ENCODE peak calls at places on chromosomes 16 and 17, in nine cellular contexts. W is cardiac muscle cell, T is left ventricle myocardium inferior, A is transverse colon, I is tibial artery, Z is A549, F is tibial nerve, L is GM23338, J is heart left ventricle. S is an unnamed sample.

GRCh38 chr17:80112471-80113032 is 11.2 kb downstream of the GAA start:
- DNase-seq in W (no peak), T (no peak), A (no peak), I (peak; percentile 53), Z (no peak), F (no peak), L (no peak), J (no peak), S (no peak)

GRCh38 chr16:54931041-54931756 is 534 bp downstream of the IRX5 start:
- DNase-seq in W (peak; percentile 24), T (no peak), A (no peak), I (no peak), Z (peak; percentile 58), F (no peak), L (peak; percentile 60), J (peak; percentile 68), S (peak; percentile 82)

GRCh38 chr17:29560306-29560705 is 6.5 kb downstream of the ABHD15 start:
- DNase-seq in W (no peak), T (no peak), A (no peak), I (no peak), Z (no peak), F (no peak), L (no peak), J (no peak), S (no peak)

GRCh38 chr16:75591001-75591852 is 25.0 kb downstream of the GABARAPL2 start:
- DNase-seq in W (peak; percentile 84), T (peak; percentile 69), A (peak; percentile 31), I (peak; percentile 77), Z (no peak), F (peak; percentile 28), L (peak; percentile 45), J (peak; percentile 67), S (peak; percentile 57)

GRCh38 chr16:67463691-67464090 is 17.3 kb downstream of the ATP6V0D1 start:
- DNase-seq in W (no peak), T (no peak), A (no peak), I (no peak), Z (no peak), F (no peak), L (no peak), J (no peak), S (peak; percentile 38)

GRCh38 chr17:79779088-79779529 is 1.2 kb downstream of the CBX2 start:
- DNase-seq in W (no peak), T (no peak), A (no peak), I (no peak), Z (no peak), F (no peak), L (no peak), J (peak; percentile 47), S (no peak)

GRCh38 chr17:48612854-48613691 is 2.0 kb downstream of the HOXB8 start:
- DNase-seq in W (no peak), T (no peak), A (peak; percentile 49), I (no peak), Z (peak; percentile 79), F (no peak), L (peak; percentile 57), J (no peak), S (no peak)

GRCh38 chr16:76963614-76964315 is 227.2 kb upstream of the MON1B start:
- DNase-seq in W (no peak), T (no peak), A (no peak), I (no peak), Z (no peak), F (no peak), L (no peak), J (no peak), S (no peak)

GRCh38 chr16:9360075-9360474 is 268.6 kb downstream of the HAPSTR1 start:
- DNase-seq in W (no peak), T (no peak), A (no peak), I (no peak), Z (no peak), F (no peak), L (no peak), J (no peak), S (no peak)

GRCh38 chr16:9363520-9363919 is 272.1 kb downstream of the HAPSTR1 start:
- DNase-seq in W (no peak), T (no peak), A (no peak), I (no peak), Z (no peak), F (no peak), L (no peak), J (no peak), S (no peak)

GRCh38 chr16:9362050-9362449 is 270.6 kb downstream of the HAPSTR1 start:
- DNase-seq in W (no peak), T (no peak), A (no peak), I (no peak), Z (no peak), F (no peak), L (peak; percentile 38), J (no peak), S (no peak)

GRCh38 chr16:9366048-9366969 is 274.9 kb downstream of the HAPSTR1 start:
- DNase-seq in W (no peak), T (no peak), A (no peak), I (no peak), Z (no peak), F (no peak), L (no peak), J (no peak), S (no peak)

DNA sequence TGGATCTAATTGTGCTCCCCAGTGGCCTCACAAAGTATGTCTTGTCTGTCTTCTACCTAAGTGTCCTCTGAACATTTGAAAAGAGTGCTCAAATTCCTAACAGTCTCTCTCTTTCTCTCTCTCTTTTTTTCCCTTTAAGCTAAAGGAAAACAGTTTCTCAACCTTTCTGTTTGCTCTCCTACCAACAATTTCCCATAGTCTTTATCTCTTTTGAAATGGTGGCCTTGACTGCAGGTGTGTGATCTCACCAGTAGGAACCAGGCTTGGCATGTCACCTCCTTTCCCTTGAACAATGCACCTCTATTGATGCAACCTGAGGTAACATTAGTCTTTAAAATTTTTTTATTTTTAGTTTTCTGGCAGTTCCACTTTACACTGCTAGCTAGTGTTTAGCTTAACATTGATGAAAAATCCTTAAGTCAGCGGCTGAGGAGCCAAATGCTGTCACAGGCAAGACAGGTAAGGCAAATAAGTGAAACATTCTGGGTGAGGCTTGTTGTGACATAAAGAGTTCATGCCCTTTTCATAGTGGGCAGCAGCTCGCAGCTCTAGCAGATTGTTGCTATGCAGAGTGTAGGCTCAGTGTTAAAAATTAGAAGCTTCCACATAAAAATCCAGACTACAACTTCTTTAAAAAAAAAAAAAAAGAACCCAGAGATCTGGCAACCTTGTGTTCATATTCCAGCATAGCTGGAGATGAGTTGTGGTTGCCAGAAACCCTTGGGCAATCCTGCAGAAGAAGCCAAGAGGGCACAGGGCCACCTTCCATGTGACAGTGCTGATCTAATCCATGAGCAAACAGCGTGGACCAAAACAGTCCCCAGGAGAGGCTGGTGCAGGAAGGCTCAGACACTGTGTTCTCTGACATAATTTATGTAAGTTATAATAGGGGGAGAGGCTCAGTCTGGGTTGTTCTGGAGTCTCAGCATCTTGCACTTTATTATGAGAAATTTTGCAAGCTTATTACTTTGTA is 273.6 kb downstream of the HAPSTR1 start:
- DNase-seq in W (no peak), T (peak; percentile 79), A (peak; percentile 66), I (peak; percentile 98), Z (no peak), F (peak; percentile 72), L (no peak), J (no peak), S (no peak)
- H3K4me1 ChIP-seq in W (peaks cover 7% of the 10 kb centered on the region), T (peaks cover 18% of the 10 kb centered on the region), A (peaks cover 4% of the 10 kb centered on the region), I (peaks cover 32% of the 10 kb centered on the region), Z (no peaks in the 10 kb centered on the region), F (no peaks in the 10 kb centered on the region), L (no peaks in the 10 kb centered on the region), J (peaks cover 21% of the 10 kb centered on the region), S (no peaks in the 10 kb centered on the region)

DNA sequence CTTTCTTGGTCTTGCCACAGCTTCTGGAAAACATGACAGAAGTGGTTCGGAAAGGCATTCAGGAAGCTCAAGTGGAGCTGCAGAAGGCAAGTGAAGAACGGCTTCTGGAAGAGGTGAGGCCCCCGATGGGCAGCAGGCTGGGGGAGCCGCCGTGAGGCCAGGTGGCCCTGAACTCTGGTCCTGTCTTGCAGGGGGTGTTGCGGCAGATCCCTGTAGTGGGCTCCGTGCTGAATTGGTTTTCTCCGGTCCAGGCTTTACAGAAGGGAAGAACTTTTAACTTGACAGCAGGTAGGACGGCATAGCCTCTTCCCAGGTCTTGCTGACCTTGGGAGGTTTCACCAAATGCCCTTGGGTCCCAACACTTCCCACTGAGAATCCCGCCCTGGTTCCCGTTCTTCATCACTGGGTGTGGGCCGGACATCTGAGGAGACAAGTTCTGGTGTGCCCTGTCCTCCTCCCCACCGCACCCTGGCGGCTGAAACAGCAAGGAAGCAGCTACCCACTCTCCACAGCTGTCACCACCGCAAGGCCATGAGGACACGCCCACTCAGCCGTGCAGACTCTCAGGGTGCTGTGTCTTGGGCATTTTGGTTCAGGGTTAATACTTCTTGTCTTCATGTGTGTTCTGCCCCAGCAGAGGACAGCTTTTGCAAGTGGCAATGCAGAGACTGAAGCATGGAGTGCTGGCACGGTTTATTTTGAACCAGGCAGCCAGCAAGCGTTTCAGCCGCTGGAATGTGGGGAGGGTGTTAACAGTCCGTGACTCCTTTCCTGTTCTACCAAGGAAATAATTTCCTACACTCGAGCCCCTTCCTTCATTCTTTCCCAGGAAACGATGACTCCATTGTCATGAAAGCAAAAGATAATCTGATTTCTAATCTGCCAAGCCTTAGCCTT is 21.4 kb downstream of the NTAN1 start:
- DNase-seq in W (peak; percentile 41), T (no peak), A (no peak), I (no peak), Z (no peak), F (no peak), L (no peak), J (no peak), S (no peak)
- TF ChIP-seq CTCF in W (no peak), T (peak; percentile 38), A (no peak), I (no peak), Z (no peak), F (no peak), L (peak; percentile 38), J (no peak), S (no peak)

DNA sequence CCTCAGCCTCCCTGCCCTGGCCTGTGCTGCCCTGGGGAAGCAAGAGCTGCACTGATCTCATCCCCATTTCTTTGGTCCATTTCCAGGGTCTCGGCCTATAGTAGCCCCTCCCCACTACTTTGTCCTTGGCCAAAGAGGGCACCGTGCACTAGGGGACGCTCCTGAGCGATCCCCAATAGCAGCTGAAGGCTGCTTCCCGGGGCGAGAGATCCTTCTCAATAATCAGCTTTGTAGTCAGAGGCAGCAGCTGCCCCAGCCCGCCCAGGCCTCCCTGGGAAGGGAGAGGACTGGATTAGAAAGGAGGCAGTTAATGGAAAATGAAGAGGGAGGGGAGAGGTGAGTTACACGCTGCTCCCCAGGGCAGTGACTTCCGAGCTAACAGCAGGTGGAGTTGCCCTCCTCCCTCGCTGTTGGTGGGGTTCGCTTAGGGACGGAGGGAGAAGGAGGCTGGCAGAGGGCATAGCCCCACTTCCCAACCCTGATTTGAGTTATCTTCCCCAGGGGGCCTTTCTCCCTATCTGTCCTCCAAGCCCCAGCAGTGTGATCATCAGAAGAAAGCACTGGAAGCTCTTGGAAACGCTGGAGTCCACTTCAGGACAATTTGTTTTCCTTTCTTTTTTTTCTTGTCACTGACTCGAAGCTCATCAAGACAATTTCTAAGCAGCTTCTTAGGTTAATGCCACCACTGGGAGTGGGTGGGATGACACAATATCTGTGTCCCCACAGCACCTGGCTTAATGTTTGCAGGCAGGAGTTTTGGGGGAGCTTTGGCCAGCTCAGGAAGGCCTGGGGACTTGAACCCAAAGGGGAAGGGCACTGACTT is 2.6 kb downstream of the MXRA7 start:
- DNase-seq in W (peak; percentile 35), T (peak; percentile 53), A (no peak), I (no peak), Z (no peak), F (no peak), L (peak; percentile 93), J (no peak), S (no peak)
- H3K4me3 ChIP-seq in W (peak overlapping the region; percentile 0), T (peak overlapping the region; percentile 83), A (no peak overlapping the region), I (peak overlapping the region; percentile 95), Z (no peak overlapping the region), F (peak overlapping the region; percentile 91), L (peak overlapping the region; percentile 4), J (peak overlapping the region; percentile 66), S (no peak overlapping the region)

DNA sequence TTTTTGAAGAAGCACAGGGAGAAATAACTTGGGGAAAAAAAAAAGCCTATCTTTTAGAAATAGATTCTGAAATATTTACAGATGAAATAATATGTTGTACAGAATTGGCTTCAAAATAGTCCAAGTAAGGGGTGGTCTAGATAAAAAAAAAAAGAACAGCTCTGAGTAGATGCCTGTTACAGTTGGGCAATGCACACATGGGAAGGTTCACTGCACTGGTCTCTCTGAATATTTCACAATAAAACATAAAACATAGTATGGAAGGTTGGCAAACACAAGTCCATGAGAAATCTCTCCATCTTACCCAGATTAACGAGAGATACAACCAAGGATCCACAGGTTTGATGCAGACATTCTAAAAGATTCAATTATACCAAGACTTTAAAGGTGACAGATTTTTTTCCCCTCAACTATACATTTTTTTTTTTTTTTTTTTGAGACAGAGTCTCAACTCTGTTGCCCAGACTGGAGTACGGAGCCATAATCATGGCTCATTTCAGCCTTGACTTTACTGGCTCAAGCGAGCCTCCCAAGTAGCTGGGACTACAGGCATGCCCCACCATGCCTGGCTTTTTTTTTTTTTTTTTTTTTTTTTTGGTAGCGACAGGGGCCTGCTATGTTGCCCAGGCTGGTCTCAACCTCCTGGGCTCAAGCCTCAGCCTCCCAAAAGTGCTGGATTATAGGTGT is 58.0 kb downstream of the KANSL1 start:
- DNase-seq in W (peak; percentile 52), T (no peak), A (no peak), I (no peak), Z (no peak), F (no peak), L (no peak), J (no peak), S (no peak)
- H3K4me1 ChIP-seq in W (peaks cover 59% of the 10 kb centered on the region), T (peaks cover 96% of the 10 kb centered on the region), A (peaks cover 19% of the 10 kb centered on the region), I (peaks cover 48% of the 10 kb centered on the region), Z (peaks cover 43% of the 10 kb centered on the region), F (peaks cover 44% of the 10 kb centered on the region), L (peaks cover 51% of the 10 kb centered on the region), J (peaks cover 71% of the 10 kb centered on the region), S (peaks cover 80% of the 10 kb centered on the region)

S was measured in left lung.